ENCODE peak calls at places on chromosomes 6 and 20, in five cellular contexts. One of them, this sample, is unnamed. For H3K4me1, the result is how much of the 10 kb centered on the place peaks cover.

GRCh38 chr6:87925373-87926060 is 122.1 kb upstream of the SPACA1 start:
- DNase-seq in HepG2: no peak
- DNase-seq in K562: no peak
- DNase-seq in IMR-90: no peak
- DNase-seq in GM12878: peak
- DNase-seq in this sample: no peak

GRCh38 chr20:32326507-32326851 is 31.7 kb upstream of the ASXL1 start:
- DNase-seq in HepG2: peak
- DNase-seq in K562: no peak
- DNase-seq in IMR-90: peak
- DNase-seq in GM12878: no peak
- DNase-seq in this sample: peak

GRCh38 chr6:106961801-106962200 is 12.7 kb downstream of the CD24 start:
- DNase-seq in HepG2: no peak
- DNase-seq in K562: no peak
- DNase-seq in IMR-90: no peak
- DNase-seq in GM12878: no peak
- DNase-seq in this sample: no peak

GRCh38 chr6:28078836-28079235 is 1.5 kb upstream of the ZNF165 start:
- DNase-seq in HepG2: no peak
- DNase-seq in K562: no peak
- DNase-seq in IMR-90: no peak
- DNase-seq in GM12878: no peak
- DNase-seq in this sample: no peak

GRCh38 chr6:165231581-165232276 is 77.7 kb downstream of the C6orf118 start:
- DNase-seq in HepG2: no peak
- DNase-seq in K562: no peak
- DNase-seq in IMR-90: no peak
- DNase-seq in GM12878: no peak
- DNase-seq in this sample: peak

GRCh38 chr20:50450961-50451752 is 59.0 kb upstream of the PTPN1 start:
- DNase-seq in HepG2: peak
- DNase-seq in K562: no peak
- DNase-seq in IMR-90: peak
- DNase-seq in GM12878: peak
- DNase-seq in this sample: no peak

GRCh38 chr6:32666420-32667300 is at the start of gene HLA-DQB1:
- DNase-seq in HepG2: peak
- DNase-seq in K562: no peak
- DNase-seq in IMR-90: no peak
- DNase-seq in GM12878: peak
- DNase-seq in this sample: peak

GRCh38 chr20:62818592-62819493 is 2.0 kb downstream of the COL9A3 start:
- DNase-seq in HepG2: peak
- DNase-seq in K562: no peak
- DNase-seq in IMR-90: peak
- DNase-seq in GM12878: no peak
- DNase-seq in this sample: no peak

GRCh38 chr6:150967910-150968309 is 102.4 kb downstream of the MTHFD1L start:
- DNase-seq in HepG2: no peak
- DNase-seq in K562: no peak
- DNase-seq in IMR-90: peak
- DNase-seq in GM12878: no peak
- DNase-seq in this sample: no peak

GRCh38 chr20:8331740-8332412 is 199.8 kb downstream of the PLCB1 start:
- DNase-seq in HepG2: peak
- DNase-seq in K562: no peak
- DNase-seq in IMR-90: peak
- DNase-seq in GM12878: no peak
- DNase-seq in this sample: no peak

GRCh38 chr6:10248378-10248843 is 166.5 kb downstream of the TFAP2A start:
- DNase-seq in HepG2: no peak
- DNase-seq in K562: no peak
- DNase-seq in IMR-90: peak
- DNase-seq in GM12878: no peak
- DNase-seq in this sample: no peak

GRCh38 chr6:21874372-21874771 is 280.8 kb downstream of the SOX4 start:
- DNase-seq in HepG2: no peak
- DNase-seq in K562: no peak
- DNase-seq in IMR-90: no peak
- DNase-seq in GM12878: no peak
- DNase-seq in this sample: no peak

GRCh38 chr6:121434037-121434770 is 1.2 kb upstream of the GJA1 start:
- DNase-seq in HepG2: no peak
- DNase-seq in K562: no peak
- DNase-seq in IMR-90: peak
- DNase-seq in GM12878: no peak
- DNase-seq in this sample: peak

GRCh38 chr6:14880717-14881116 is 365.2 kb upstream of the JARID2 start:
- DNase-seq in HepG2: no peak
- DNase-seq in K562: no peak
- DNase-seq in IMR-90: no peak
- DNase-seq in GM12878: no peak
- DNase-seq in this sample: no peak

GRCh38 chr20:29689411-29690225 is 1567.8 kb upstream of the DEFB115 start:
- DNase-seq in HepG2: no peak
- DNase-seq in K562: peak
- DNase-seq in IMR-90: no peak
- DNase-seq in GM12878: no peak
- DNase-seq in this sample: no peak

GRCh38 chr6:43935921-43936320 is 165.9 kb downstream of the VEGFA start:
- DNase-seq in HepG2: no peak
- DNase-seq in K562: no peak
- DNase-seq in IMR-90: no peak
- DNase-seq in GM12878: no peak
- DNase-seq in this sample: no peak

GRCh38 chr20:41693136-41693979 is 75.2 kb upstream of the CHD6 start:
- DNase-seq in HepG2: peak
- DNase-seq in K562: peak
- DNase-seq in IMR-90: peak
- DNase-seq in GM12878: peak
- DNase-seq in this sample: peak

GRCh38 chr6:170147832-170148708 is 142.8 kb downstream of the DLL1 start:
- DNase-seq in HepG2: no peak
- DNase-seq in K562: no peak
- DNase-seq in IMR-90: no peak
- DNase-seq in GM12878: no peak
- DNase-seq in this sample: no peak

GRCh38 chr6:87078983-87079616 is 15.8 kb downstream of the CGA start:
- DNase-seq in HepG2: peak
- DNase-seq in K562: peak
- DNase-seq in IMR-90: peak
- DNase-seq in GM12878: no peak
- DNase-seq in this sample: peak

GRCh38 chr6:3285732-3286131 is 27.0 kb downstream of the PSMG4 start:
- DNase-seq in HepG2: no peak
- DNase-seq in K562: no peak
- DNase-seq in IMR-90: no peak
- DNase-seq in GM12878: no peak
- DNase-seq in this sample: no peak

GRCh38 chr6:3285049-3285639 is 26.4 kb downstream of the PSMG4 start:
- DNase-seq in HepG2: no peak
- DNase-seq in K562: no peak
- DNase-seq in IMR-90: no peak
- DNase-seq in GM12878: no peak
- DNase-seq in this sample: no peak

GRCh38 chr6:3283241-3283640 is 24.5 kb downstream of the PSMG4 start:
- DNase-seq in HepG2: no peak
- DNase-seq in K562: no peak
- DNase-seq in IMR-90: no peak
- DNase-seq in GM12878: no peak
- DNase-seq in this sample: no peak

GRCh38 chr6:3283641-3284435 is 25.1 kb downstream of the PSMG4 start:
- DNase-seq in HepG2: no peak
- DNase-seq in K562: no peak
- DNase-seq in IMR-90: no peak
- DNase-seq in GM12878: no peak
- DNase-seq in this sample: no peak

GRCh38 chr6:3284436-3284876 is 25.7 kb downstream of the PSMG4 start:
- DNase-seq in HepG2: no peak
- DNase-seq in K562: no peak
- DNase-seq in IMR-90: no peak
- DNase-seq in GM12878: no peak
- DNase-seq in this sample: no peak
- H3K4me1 ChIP-seq in HepG2: under half
- H3K4me1 ChIP-seq in K562: under half
- H3K4me1 ChIP-seq in IMR-90: under half
- H3K4me1 ChIP-seq in GM12878: under half
- H3K4me1 ChIP-seq in this sample: under half

DNA sequence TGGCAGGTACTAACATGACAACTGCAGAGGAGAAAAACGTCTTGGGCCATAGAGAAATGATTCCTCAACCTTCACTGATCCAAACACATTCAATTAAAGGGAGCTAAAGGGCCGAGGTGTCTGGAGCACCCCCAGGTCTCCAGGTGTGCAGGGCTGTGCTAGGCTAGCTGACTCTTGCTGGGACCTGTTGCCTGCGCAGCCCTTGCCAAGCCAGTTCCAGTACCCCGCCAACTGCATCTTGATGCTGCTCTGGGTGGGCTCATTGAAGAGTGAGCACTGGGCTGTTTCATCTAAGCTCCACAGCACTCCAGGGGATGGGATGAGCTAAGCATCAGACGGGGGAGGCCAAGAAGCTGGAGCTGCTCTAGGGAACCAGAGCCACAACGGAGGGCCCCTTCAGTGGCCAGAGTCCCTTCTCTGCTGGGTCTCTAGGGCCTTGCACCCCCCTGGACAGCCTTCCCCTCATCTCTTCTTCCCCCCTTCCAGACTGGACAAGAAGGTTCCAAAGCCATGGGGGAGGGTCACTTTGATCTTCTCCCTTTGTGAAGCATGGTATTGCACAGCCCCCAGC is 15.9 kb downstream of the LEMD2 start:
- DNase-seq in HepG2: no peak
- DNase-seq in K562: no peak
- DNase-seq in IMR-90: no peak
- DNase-seq in GM12878: no peak
- DNase-seq in this sample: no peak
- TF ChIP-seq BHLHE40 in HepG2: no peak
- TF ChIP-seq BHLHE40 in K562: no peak
- TF ChIP-seq BHLHE40 in IMR-90: no peak
- TF ChIP-seq BHLHE40 in GM12878: no peak
- TF ChIP-seq BHLHE40 in this sample: no peak

DNA sequence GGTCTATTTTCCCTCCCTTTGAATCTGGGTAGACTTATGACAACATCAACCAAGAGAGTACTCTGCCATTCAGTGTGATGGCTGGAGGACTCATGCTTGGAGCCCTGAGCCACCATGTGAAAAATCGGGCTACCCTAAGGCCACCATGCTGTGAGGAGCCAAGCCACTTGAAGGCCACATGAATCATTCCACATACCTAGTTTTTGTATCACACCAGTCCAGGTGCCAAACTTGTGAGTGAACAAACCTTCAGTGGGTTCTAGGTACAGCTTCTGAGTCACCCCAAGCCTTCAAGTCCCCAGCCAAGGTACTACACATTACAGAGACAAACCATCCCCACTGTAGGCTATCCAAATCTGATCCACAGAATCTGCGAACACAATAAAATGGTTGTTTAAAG is 37.4 kb upstream of the E2F3 start:
- DNase-seq in HepG2: no peak
- DNase-seq in K562: no peak
- DNase-seq in IMR-90: no peak
- DNase-seq in GM12878: no peak
- DNase-seq in this sample: no peak
- H3K4me1 ChIP-seq in HepG2: under half
- H3K4me1 ChIP-seq in K562: under half
- H3K4me1 ChIP-seq in IMR-90: under half
- H3K4me1 ChIP-seq in GM12878: under half
- H3K4me1 ChIP-seq in this sample: under half

GRCh38 chr20:33866398-33867079 is 55.4 kb downstream of the CHMP4B start:
- DNase-seq in HepG2: no peak
- DNase-seq in K562: no peak
- DNase-seq in IMR-90: no peak
- DNase-seq in GM12878: no peak
- DNase-seq in this sample: no peak
- TF ChIP-seq BHLHE40 in HepG2: no peak
- TF ChIP-seq BHLHE40 in K562: no peak
- TF ChIP-seq BHLHE40 in IMR-90: no peak
- TF ChIP-seq BHLHE40 in GM12878: no peak
- TF ChIP-seq BHLHE40 in this sample: no peak

This sample was measured in A549.